ENCODE peak calls at places on chromosomes 13 and 19, in six cellular contexts. Y is upper lobe of right lung; G is LoVo; P is stimulated activated CD4-positive, alpha-beta T cell treated with anti-CD3 and anti-CD28 coated beads, Interleukin-1b, Interleukin-23, amount 100 ng/mL, for 1 hour; T is nephron progenitor cell; Q is activated CD4-positive, alpha-beta T cell treated with anti-CD3 and anti-CD28 coated beads for 24 hours. B is an unnamed sample.
A peak's percentile ranks its signal among the peaks of the same experiment; 100 is the strongest.

GRCh38 chr13:74026753-74027152 is 107.5 kb downstream of the KLF12 start:
- DNase-seq in Q (peak; percentile 33), T (peak; percentile 5), P (peak; percentile 28), G (no peak), Y (no peak), B (no peak)

GRCh38 chr13:25375727-25376358 is 4.1 kb downstream of the ATP8A2 start:
- DNase-seq in G (peak; percentile 54), T (peak; percentile 31), Q (no peak), P (no peak), Y (no peak), B (no peak)

GRCh38 chr13:80957019-80957650 is 616.2 kb upstream of the SPRY2 start:
- DNase-seq in G (no peak), Q (no peak), T (no peak), Y (no peak), P (no peak), B (no peak)

GRCh38 chr19:3737487-3738205 is 23.8 kb downstream of the APBA3 start:
- DNase-seq in Q (no peak), Y (no peak), T (no peak), G (no peak), P (no peak), B (no peak)

GRCh38 chr13:73608157-73608516 is 526.1 kb downstream of the KLF12 start:
- DNase-seq in G (no peak), Y (no peak), Q (no peak), T (no peak), P (no peak), B (no peak)

GRCh38 chr13:89704040-89704439 is 1643.4 kb upstream of the MIR17HG start:
- DNase-seq in Y (no peak), T (no peak), Q (no peak), P (no peak), G (no peak), B (no peak)

GRCh38 chr19:50520822-50521465 is 7.2 kb upstream of the ASPDH start:
- DNase-seq in G (no peak), Q (no peak), P (no peak), Y (no peak), T (no peak), B (no peak)

GRCh38 chr19:46607441-46607841 is 6.3 kb downstream of the CALM3 start:
- DNase-seq in Y (peak; percentile 58), P (no peak), Q (no peak), G (no peak), T (no peak), B (no peak)

GRCh38 chr19:45391346-45391745 is 13.5 kb downstream of the PPP1R13L start:
- DNase-seq in Q (no peak), G (no peak), Y (no peak), T (no peak), P (no peak), B (no peak)

GRCh38 chr13:100394005-100394695 is 194.4 kb downstream of the GGACT start:
- DNase-seq in P (no peak), Y (no peak), G (no peak), Q (no peak), T (no peak), B (no peak)

GRCh38 chr19:48632692-48633147 is 4.5 kb downstream of the DBP start:
- DNase-seq in Q (no peak), P (no peak), G (no peak), T (no peak), Y (no peak), B (no peak)

GRCh38 chr19:29964171-29964570 is 22.1 kb downstream of the URI1 start:
- DNase-seq in Y (no peak), T (no peak), Q (no peak), P (no peak), G (no peak), B (no peak)

GRCh38 chr13:90706631-90707030 is 640.9 kb upstream of the MIR17HG start:
- DNase-seq in Q (no peak), T (no peak), G (no peak), P (no peak), Y (no peak), B (no peak)

GRCh38 chr13:113848020-113848419 is 15.9 kb downstream of the GAS6 start:
- DNase-seq in P (no peak), G (no peak), Y (no peak), Q (no peak), T (no peak), B (peak; percentile 39)

GRCh38 chr19:33193864-33194362 is at the start of gene LRP3:
- DNase-seq in Q (no peak), P (no peak), Y (peak; percentile 78), T (peak; percentile 78), G (peak; percentile 35), B (no peak)

GRCh38 chr19:660793-661426 is 2.1 kb downstream of the RNF126 start:
- DNase-seq in P (no peak), T (no peak), Y (no peak), Q (no peak), G (no peak), B (no peak)

GRCh38 chr13:108897955-108898354 is 268.5 kb downstream of the MYO16 start:
- DNase-seq in P (no peak), Q (no peak), T (no peak), G (no peak), Y (no peak), B (no peak)

GRCh38 chr13:73984949-73985691 is 149.1 kb downstream of the KLF12 start:
- DNase-seq in Q (peak; percentile 52), G (no peak), P (peak; percentile 36), Y (peak; percentile 68), T (no peak), B (no peak)

GRCh38 chr13:31278874-31279273 is 79.1 kb downstream of the B3GLCT start:
- DNase-seq in P (no peak), Y (no peak), Q (no peak), G (no peak), T (no peak), B (no peak)

GRCh38 chr13:110280996-110281688 is 25.8 kb downstream of the COL4A1 start:
- DNase-seq in G (no peak), T (no peak), Q (no peak), P (no peak), Y (no peak), B (no peak)

GRCh38 chr19:39602224-39602623 is at the start of gene LGALS13:
- DNase-seq in Q (no peak), G (no peak), P (no peak), T (no peak), Y (no peak), B (no peak)

GRCh38 chr19:2523630-2524311 is 47.8 kb downstream of the GADD45B start:
- DNase-seq in Q (no peak), Y (no peak), P (no peak), G (no peak), T (no peak), B (no peak)

GRCh38 chr13:109401307-109401706 is 385.1 kb downstream of the IRS2 start:
- DNase-seq in Y (no peak), G (no peak), P (no peak), T (no peak), Q (no peak), B (no peak)

GRCh38 chr19:55454787-55455243 is 6.6 kb downstream of the ISOC2 start:
- DNase-seq in Y (no peak), P (no peak), T (peak; percentile 69), G (no peak), Q (peak; percentile 34), B (peak; percentile 55)

GRCh38 chr19:4052114-4052992 is 14.3 kb downstream of the ZBTB7A start:
- DNase-seq in P (no peak), T (no peak), G (peak; percentile 28), Q (no peak), Y (peak; percentile 78), B (peak; percentile 87)

GRCh38 chr19:39320948-39321831 is 527 bp upstream of the LRFN1 start:
- DNase-seq in P (no peak), G (no peak), T (peak; percentile 69), Y (no peak), Q (no peak), B (no peak)

GRCh38 chr13:32838985-32839384 is 177.2 kb upstream of the KL start:
- DNase-seq in P (no peak), Q (no peak), T (no peak), G (no peak), Y (no peak), B (no peak)

GRCh38 chr19:24065243-24065642 is 21.7 kb upstream of the ZNF254 start:
- DNase-seq in T (no peak), Y (no peak), P (no peak), G (no peak), Q (no peak), B (no peak)

GRCh38 chr19:42596391-42597071 is 1.8 kb upstream of the CEACAM8 start:
- DNase-seq in G (peak; percentile 40), Q (peak; percentile 26), T (peak; percentile 71), P (peak; percentile 16), Y (no peak), B (no peak)

GRCh38 chr13:24683833-24684599 is 3.8 kb downstream of the ATP12A start:
- DNase-seq in T (peak; percentile 83), Y (peak; percentile 78), Q (peak; percentile 48), P (peak; percentile 48), G (peak; percentile 30), B (no peak)

GRCh38 chr19:8915997-8916396 is 83.8 kb downstream of the MBD3L1 start:
- DNase-seq in Y (no peak), Q (no peak), P (no peak), T (no peak), G (no peak), B (no peak)

GRCh38 chr13:98144501-98145350 is 1.8 kb downstream of the FARP1 start:
- DNase-seq in P (no peak), Q (no peak), G (no peak), Y (no peak), T (peak; percentile 50), B (no peak)

GRCh38 chr13:28100149-28101121 is at the start of gene FLT3:
- DNase-seq in Q (peak; percentile 35), P (no peak), T (peak; percentile 75), Y (peak; percentile 70), G (peak; percentile 51), B (no peak)